ENCODE peak calls at places on chromosomes 13 and 19, in ten cellular contexts. I is astrocyte of the cerebellum; C is activated CD4-positive, alpha-beta T cell treated with anti-CD3 and anti-CD28 coated beads, Interleukin-2, amount 50 U/mL, for 1 hour; Y is activated CD4-positive, alpha-beta memory T cell treated with anti-CD3 and anti-CD28 coated beads, Interleukin-2, amount 10 ng/mL, durations not matched to agents 7 days and 5 days; F is endodermal cell; Q is EH; W is substantia nigra; V is stimulated activated CD4-positive, alpha-beta T cell treated with anti-CD3 and anti-CD28 coated beads, Interleukin-4, amount 100 ng/mL, for 48 hours; X is lung; P is ACHN. U is an unnamed sample.

GRCh38 chr13:78589206-78589605 is 14.1 kb downstream of the POU4F1 start:
- DNase-seq in I (no peak), C (no peak), Y (no peak), F (peak; percentile 95), Q (peak; percentile 47), W (no peak), V (no peak), X (no peak), P (peak; percentile 54), U (peak; percentile 71)

GRCh38 chr19:48874309-48875135 is 2.3 kb downstream of the PPP1R15A start:
- DNase-seq in I (no peak), C (peak; percentile 45), Y (peak; percentile 47), F (no peak), Q (peak; percentile 83), W (no peak), V (no peak), X (no peak), P (peak; percentile 55), U (no peak)

GRCh38 chr19:38239816-38240215 is 15.8 kb upstream of the DPF1 start:
- DNase-seq in I (no peak), C (no peak), Y (no peak), F (no peak), Q (no peak), W (no peak), V (no peak), X (no peak), P (no peak), U (no peak)

GRCh38 chr13:38239874-38240273 is 109.8 kb upstream of the UFM1 start:
- DNase-seq in I (no peak), C (no peak), Y (no peak), F (no peak), Q (no peak), W (no peak), V (no peak), X (no peak), P (no peak), U (no peak)

GRCh38 chr13:93847162-93847561 is 620.6 kb downstream of the GPC6 start:
- DNase-seq in I (peak; percentile 41), C (no peak), Y (no peak), F (no peak), Q (peak; percentile 42), W (no peak), V (peak; percentile 0), X (no peak), P (peak; percentile 29), U (no peak)

GRCh38 chr13:39405596-39405995 is 197.4 kb downstream of the LHFPL6 start:
- DNase-seq in I (no peak), C (no peak), Y (no peak), F (no peak), Q (peak; percentile 11), W (no peak), V (no peak), X (no peak), P (no peak), U (no peak)

GRCh38 chr19:29567366-29567915 is 38.6 kb upstream of the POP4 start:
- DNase-seq in I (no peak), C (no peak), Y (no peak), F (no peak), Q (no peak), W (no peak), V (no peak), X (no peak), P (no peak), U (no peak)

GRCh38 chr19:22144394-22144793 is 52.4 kb downstream of the ZNF676 start:
- DNase-seq in I (no peak), C (no peak), Y (no peak), F (no peak), Q (no peak), W (no peak), V (no peak), X (no peak), P (peak; percentile 4), U (no peak)

GRCh38 chr13:63605962-63606361 is 2190.3 kb upstream of the PCDH20 start:
- DNase-seq in I (no peak), C (no peak), Y (no peak), F (no peak), Q (no peak), W (no peak), V (no peak), X (no peak), P (no peak), U (no peak)

GRCh38 chr19:16821081-16821480 is 8.1 kb upstream of the SIN3B start:
- DNase-seq in I (no peak), C (no peak), Y (no peak), F (no peak), Q (no peak), W (no peak), V (no peak), X (no peak), P (no peak), U (no peak)

GRCh38 chr13:97205465-97205864 is 16.7 kb upstream of the MBNL2 start:
- DNase-seq in I (no peak), C (no peak), Y (no peak), F (no peak), Q (no peak), W (no peak), V (no peak), X (no peak), P (no peak), U (no peak)

GRCh38 chr19:42401365-42402303 is 11.5 kb upstream of the CNFN start:
- DNase-seq in I (peak; percentile 63), C (peak; percentile 80), Y (peak; percentile 71), F (peak; percentile 97), Q (peak; percentile 70), W (peak; percentile 66), V (peak; percentile 66), X (peak; percentile 76), P (peak; percentile 57), U (peak; percentile 94)

GRCh38 chr19:6988257-6988656 is 33.0 kb downstream of the MBD3L2B start:
- DNase-seq in I (no peak), C (no peak), Y (no peak), F (no peak), Q (no peak), W (no peak), V (no peak), X (no peak), P (no peak), U (no peak)

GRCh38 chr13:42715909-42716308 is 65.5 kb upstream of the FAM216B start:
- DNase-seq in I (no peak), C (no peak), Y (no peak), F (no peak), Q (no peak), W (no peak), V (no peak), X (no peak), P (no peak), U (no peak)

GRCh38 chr19:35379992-35380391 is 9.1 kb downstream of the GPR42 start:
- DNase-seq in I (no peak), C (no peak), Y (no peak), F (peak; percentile 13), Q (no peak), W (no peak), V (no peak), X (no peak), P (no peak), U (no peak)

GRCh38 chr19:16376241-16376640 is 51.6 kb downstream of the KLF2 start:
- DNase-seq in I (no peak), C (no peak), Y (no peak), F (no peak), Q (no peak), W (no peak), V (no peak), X (no peak), P (no peak), U (no peak)

GRCh38 chr19:48480151-48480475 is 10.9 kb downstream of the CYTH2 start:
- DNase-seq in I (no peak), C (peak; percentile 33), Y (no peak), F (no peak), Q (peak; percentile 31), W (peak; percentile 63), V (no peak), X (no peak), P (no peak), U (no peak)

U was measured in neural crest cell.